ENCODE peak calls at places on chromosomes 3 and 15, in six cellular contexts. One of them, this sample, is unnamed.

GRCh38 chr3:74643636-74644035 is 29.2 kb upstream of the CNTN3 start:
- DNase-seq in cardiac muscle cell: peak; percentile 11
- DNase-seq in left ventricle myocardium inferior: peak; percentile 66
- DNase-seq in foreskin keratinocyte: no peak
- DNase-seq in H9: no peak
- DNase-seq in mammary epithelial cell: no peak
- DNase-seq in this sample: no peak

GRCh38 chr15:42729409-42729808 is 7.5 kb downstream of the CDAN1 start:
- DNase-seq in cardiac muscle cell: no peak
- DNase-seq in left ventricle myocardium inferior: no peak
- DNase-seq in foreskin keratinocyte: no peak
- DNase-seq in H9: no peak
- DNase-seq in mammary epithelial cell: no peak
- DNase-seq in this sample: no peak

GRCh38 chr3:177055557-177056290 is 141.6 kb downstream of the TBL1XR1 start:
- DNase-seq in cardiac muscle cell: no peak
- DNase-seq in left ventricle myocardium inferior: no peak
- DNase-seq in foreskin keratinocyte: no peak
- DNase-seq in H9: no peak
- DNase-seq in mammary epithelial cell: no peak
- DNase-seq in this sample: no peak

GRCh38 chr3:138775254-138775595 is 59.5 kb downstream of the PIK3CB start:
- DNase-seq in cardiac muscle cell: no peak
- DNase-seq in left ventricle myocardium inferior: no peak
- DNase-seq in foreskin keratinocyte: peak; percentile 59
- DNase-seq in H9: no peak
- DNase-seq in mammary epithelial cell: peak; percentile 55
- DNase-seq in this sample: no peak

GRCh38 chr3:127045435-127046045 is 62.6 kb downstream of the PLXNA1 start:
- DNase-seq in cardiac muscle cell: no peak
- DNase-seq in left ventricle myocardium inferior: no peak
- DNase-seq in foreskin keratinocyte: no peak
- DNase-seq in H9: no peak
- DNase-seq in mammary epithelial cell: no peak
- DNase-seq in this sample: no peak

GRCh38 chr15:58247803-58248503 is 109.8 kb downstream of the AQP9 start:
- DNase-seq in cardiac muscle cell: no peak
- DNase-seq in left ventricle myocardium inferior: peak; percentile 85
- DNase-seq in foreskin keratinocyte: no peak
- DNase-seq in H9: no peak
- DNase-seq in mammary epithelial cell: no peak
- DNase-seq in this sample: peak; percentile 73

GRCh38 chr3:26460975-26461374 is 161.6 kb upstream of the LRRC3B start:
- DNase-seq in cardiac muscle cell: no peak
- DNase-seq in left ventricle myocardium inferior: no peak
- DNase-seq in foreskin keratinocyte: no peak
- DNase-seq in H9: no peak
- DNase-seq in mammary epithelial cell: no peak
- DNase-seq in this sample: no peak

GRCh38 chr3:9600597-9600996 is 47.0 kb upstream of the LHFPL4 start:
- DNase-seq in cardiac muscle cell: no peak
- DNase-seq in left ventricle myocardium inferior: peak; percentile 50
- DNase-seq in foreskin keratinocyte: no peak
- DNase-seq in H9: no peak
- DNase-seq in mammary epithelial cell: no peak
- DNase-seq in this sample: peak; percentile 38

GRCh38 chr15:99328673-99329072 is 77.4 kb downstream of the LRRC28 start:
- DNase-seq in cardiac muscle cell: no peak
- DNase-seq in left ventricle myocardium inferior: no peak
- DNase-seq in foreskin keratinocyte: no peak
- DNase-seq in H9: no peak
- DNase-seq in mammary epithelial cell: no peak
- DNase-seq in this sample: no peak

GRCh38 chr15:41773729-41774061 is 589 bp upstream of the MAPKBP1 start:
- DNase-seq in cardiac muscle cell: no peak
- DNase-seq in left ventricle myocardium inferior: no peak
- DNase-seq in foreskin keratinocyte: no peak
- DNase-seq in H9: no peak
- DNase-seq in mammary epithelial cell: no peak
- DNase-seq in this sample: no peak

GRCh38 chr15:61049934-61050333 is 179.2 kb downstream of the RORA start:
- DNase-seq in cardiac muscle cell: no peak
- DNase-seq in left ventricle myocardium inferior: no peak
- DNase-seq in foreskin keratinocyte: no peak
- DNase-seq in H9: no peak
- DNase-seq in mammary epithelial cell: no peak
- DNase-seq in this sample: no peak

GRCh38 chr3:146715176-146715575 is 110.0 kb upstream of the PLSCR5 start:
- DNase-seq in cardiac muscle cell: no peak
- DNase-seq in left ventricle myocardium inferior: no peak
- DNase-seq in foreskin keratinocyte: peak; percentile 18
- DNase-seq in H9: no peak
- DNase-seq in mammary epithelial cell: peak; percentile 18
- DNase-seq in this sample: no peak

GRCh38 chr15:67085237-67085817 is 19.9 kb downstream of the SMAD3 start:
- DNase-seq in cardiac muscle cell: no peak
- DNase-seq in left ventricle myocardium inferior: no peak
- DNase-seq in foreskin keratinocyte: no peak
- DNase-seq in H9: no peak
- DNase-seq in mammary epithelial cell: no peak
- DNase-seq in this sample: no peak

DNA sequence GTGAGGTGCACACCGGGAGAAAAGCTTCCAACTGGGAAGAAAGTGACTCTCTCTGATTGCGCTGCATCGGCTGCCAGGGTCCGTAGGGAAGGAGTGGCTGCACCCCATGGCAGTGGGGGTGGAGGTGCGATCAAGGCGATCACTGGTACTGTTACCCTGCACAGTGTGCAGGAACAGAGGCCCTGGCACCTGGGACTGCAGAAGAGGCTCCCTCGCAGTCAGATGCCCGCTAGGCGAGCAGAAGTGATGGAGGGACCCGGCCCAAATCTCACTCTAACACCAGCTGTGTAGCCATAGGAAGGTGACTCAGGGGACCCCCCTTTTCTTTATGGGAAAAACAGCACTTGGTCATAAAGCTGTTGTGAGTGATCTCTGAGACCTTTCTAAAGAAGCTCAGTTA is 196.8 kb downstream of the GABRG3 start:
- DNase-seq in cardiac muscle cell: no peak
- DNase-seq in left ventricle myocardium inferior: no peak
- DNase-seq in foreskin keratinocyte: no peak
- DNase-seq in H9: no peak
- DNase-seq in mammary epithelial cell: no peak
- DNase-seq in this sample: no peak
- TF ChIP-seq CTCF in cardiac muscle cell: no peak
- TF ChIP-seq CTCF in left ventricle myocardium inferior: no peak
- TF ChIP-seq CTCF in foreskin keratinocyte: no peak
- TF ChIP-seq CTCF in H9: no peak
- TF ChIP-seq CTCF in mammary epithelial cell: no peak
- TF ChIP-seq CTCF in this sample: no peak

GRCh38 chr3:157088133-157088488 is 71.8 kb downstream of the CCNL1 start:
- DNase-seq in cardiac muscle cell: no peak
- DNase-seq in left ventricle myocardium inferior: no peak
- DNase-seq in foreskin keratinocyte: no peak
- DNase-seq in H9: no peak
- DNase-seq in mammary epithelial cell: no peak
- DNase-seq in this sample: no peak
- H3K4me1 ChIP-seq in cardiac muscle cell: peaks cover 83% of the 10 kb centered on the region
- H3K4me1 ChIP-seq in left ventricle myocardium inferior: peaks cover 64% of the 10 kb centered on the region
- H3K4me1 ChIP-seq in foreskin keratinocyte: peaks cover 41% of the 10 kb centered on the region
- H3K4me1 ChIP-seq in H9: peaks cover 9% of the 10 kb centered on the region
- H3K4me1 ChIP-seq in mammary epithelial cell: peaks cover 54% of the 10 kb centered on the region
- H3K4me1 ChIP-seq in this sample: peaks cover 13% of the 10 kb centered on the region

GRCh38 chr3:192878374-192878773 is 39.3 kb downstream of the MB21D2 start:
- DNase-seq in cardiac muscle cell: no peak
- DNase-seq in left ventricle myocardium inferior: no peak
- DNase-seq in foreskin keratinocyte: no peak
- DNase-seq in H9: no peak
- DNase-seq in mammary epithelial cell: no peak
- DNase-seq in this sample: no peak
- H3K27ac ChIP-seq in cardiac muscle cell: no peak overlapping the region
- H3K27ac ChIP-seq in left ventricle myocardium inferior: no peak overlapping the region
- H3K27ac ChIP-seq in foreskin keratinocyte: no peak overlapping the region
- H3K27ac ChIP-seq in H9: no peak overlapping the region
- H3K27ac ChIP-seq in mammary epithelial cell: no peak overlapping the region
- H3K27ac ChIP-seq in this sample: no peak overlapping the region

DNA sequence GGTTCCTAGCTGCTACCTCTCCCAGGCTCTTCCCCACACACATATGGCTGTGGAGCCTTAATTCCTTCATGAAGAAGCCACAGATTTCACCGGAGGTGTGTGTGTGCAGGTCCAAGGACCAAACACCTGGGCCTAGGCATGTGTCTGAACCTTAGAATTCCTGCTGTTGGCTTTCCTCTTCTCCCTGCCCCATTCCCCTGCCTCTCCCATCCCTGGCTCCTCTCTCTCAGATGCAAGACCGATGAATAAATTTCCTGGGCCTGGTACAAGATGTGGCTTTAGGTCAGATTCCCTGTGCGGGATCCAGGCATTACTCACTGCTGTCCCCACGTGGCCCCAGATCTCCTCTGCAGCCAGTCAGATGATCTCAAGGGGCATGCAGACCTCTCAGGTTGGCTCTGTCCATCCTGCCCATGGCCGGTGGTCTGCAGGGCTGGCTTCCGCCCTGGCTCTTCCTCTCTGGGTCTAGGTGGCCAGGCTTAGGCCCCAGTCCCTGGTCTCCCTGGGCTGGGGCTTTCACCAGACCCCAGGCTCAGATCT is 20.4 kb downstream of the CCR9 start:
- DNase-seq in cardiac muscle cell: peak; percentile 64
- DNase-seq in left ventricle myocardium inferior: no peak
- DNase-seq in foreskin keratinocyte: no peak
- DNase-seq in H9: peak; percentile 57
- DNase-seq in mammary epithelial cell: no peak
- DNase-seq in this sample: no peak
- TF ChIP-seq CTCF in cardiac muscle cell: peak; percentile 66
- TF ChIP-seq CTCF in left ventricle myocardium inferior: peak; percentile 34
- TF ChIP-seq CTCF in foreskin keratinocyte: peak; percentile 34
- TF ChIP-seq CTCF in H9: peak; percentile 70
- TF ChIP-seq CTCF in mammary epithelial cell: peak; percentile 52
- TF ChIP-seq CTCF in this sample: no peak

GRCh38 chr15:45147606-45148005 is 17.8 kb downstream of the DUOX1 start:
- DNase-seq in cardiac muscle cell: no peak
- DNase-seq in left ventricle myocardium inferior: no peak
- DNase-seq in foreskin keratinocyte: no peak
- DNase-seq in H9: no peak
- DNase-seq in mammary epithelial cell: no peak
- DNase-seq in this sample: no peak
- H3K4me1 ChIP-seq in cardiac muscle cell: no peaks in the 10 kb centered on the region
- H3K4me1 ChIP-seq in left ventricle myocardium inferior: no peaks in the 10 kb centered on the region
- H3K4me1 ChIP-seq in foreskin keratinocyte: peaks cover 11% of the 10 kb centered on the region
- H3K4me1 ChIP-seq in H9: no peaks in the 10 kb centered on the region
- H3K4me1 ChIP-seq in mammary epithelial cell: peaks cover 15% of the 10 kb centered on the region
- H3K4me1 ChIP-seq in this sample: no peaks in the 10 kb centered on the region